ENCODE peak calls at places on chromosomes 12 and 14, in eight cellular contexts. F is foreskin fibroblast, K is heart left ventricle, X is IMR-90, U is Panc1, B is ovary, I is psoas muscle, N is epithelial cell of esophagus. P is an unnamed sample.

GRCh38 chr12:55996201-55996714 is 818 bp upstream of the SUOX start:
- DNase-seq in F (peak; percentile 84), K (peak; percentile 47), X (peak; percentile 62), U (peak; percentile 43), B (peak; percentile 35), I (peak; percentile 46), N (peak; percentile 70), P (peak; percentile 57)

GRCh38 chr12:100753837-100754236 is 40.7 kb upstream of the ANO4 start:
- DNase-seq in F (peak; percentile 11), K (no peak), X (peak; percentile 11), U (no peak), B (no peak), I (no peak), N (peak; percentile 97), P (no peak)

GRCh38 chr12:3741882-3742672 is 10.8 kb downstream of the CRACR2A start:
- DNase-seq in F (no peak), K (no peak), X (no peak), U (no peak), B (no peak), I (no peak), N (no peak), P (no peak)

GRCh38 chr14:90903101-90903500 is 86.9 kb upstream of the TTC7B start:
- DNase-seq in F (peak; percentile 76), K (peak; percentile 50), X (peak; percentile 53), U (peak; percentile 13), B (peak; percentile 40), I (peak; percentile 26), N (peak; percentile 69), P (peak; percentile 55)

GRCh38 chr14:56962431-56962830 is 152.2 kb upstream of the OTX2 start:
- DNase-seq in F (no peak), K (no peak), X (no peak), U (no peak), B (no peak), I (no peak), N (no peak), P (no peak)

GRCh38 chr12:5280091-5280490 is 151.8 kb upstream of the NTF3 start:
- DNase-seq in F (no peak), K (no peak), X (no peak), U (no peak), B (no peak), I (no peak), N (no peak), P (no peak)

GRCh38 chr12:21169878-21170472 is 39.0 kb downstream of the SLCO1B1 start:
- DNase-seq in F (peak; percentile 13), K (no peak), X (peak; percentile 25), U (peak; percentile 15), B (no peak), I (no peak), N (peak; percentile 60), P (peak; percentile 21)

GRCh38 chr12:121641343-121641630 is 15.0 kb downstream of the ORAI1 start:
- DNase-seq in F (no peak), K (no peak), X (no peak), U (no peak), B (no peak), I (no peak), N (no peak), P (no peak)

GRCh38 chr12:88805286-88805685 is 225.0 kb upstream of the KITLG start:
- DNase-seq in F (peak; percentile 71), K (no peak), X (peak; percentile 9), U (no peak), B (no peak), I (no peak), N (no peak), P (peak; percentile 92)
- TF ChIP-seq CTCF in F (no peak), K (no peak), X (no peak), U (no peak), B (no peak), I (no peak), N (no peak), P (no peak)

GRCh38 chr12:24407884-24408283 is 458.4 kb upstream of the SOX5 start:
- DNase-seq in F (no peak), K (no peak), X (no peak), U (no peak), B (no peak), I (no peak), N (no peak), P (no peak)
- H3K4me3 ChIP-seq in F (no peak overlapping the region), K (no peak overlapping the region), X (no peak overlapping the region), U (no peak overlapping the region), B (no peak overlapping the region), I (no peak overlapping the region), N (no peak overlapping the region), P (no peak overlapping the region)

DNA sequence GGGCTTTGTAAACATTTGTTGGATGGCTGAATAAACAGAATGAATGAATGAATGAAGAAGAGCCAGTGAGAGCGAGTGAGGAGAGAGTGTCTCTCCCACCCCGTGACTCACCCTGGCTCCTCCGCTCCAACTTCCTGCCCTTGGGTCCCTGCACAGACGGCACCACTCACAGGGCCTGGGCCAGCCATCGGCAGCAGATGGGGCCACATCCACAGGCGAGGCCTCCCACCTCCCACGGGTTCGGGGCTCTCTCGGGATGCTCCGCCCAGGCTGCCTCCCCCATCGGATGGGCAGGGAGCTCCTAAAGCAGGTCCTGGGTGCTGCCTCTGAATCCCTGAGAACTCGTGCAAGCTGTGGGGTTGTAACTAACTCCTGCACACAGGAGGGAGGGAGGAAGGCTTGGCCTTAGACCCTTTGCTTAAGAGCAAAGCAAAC is 41.3 kb downstream of the CCNK start:
- DNase-seq in F (peak; percentile 63), K (no peak), X (peak; percentile 78), U (no peak), B (peak; percentile 70), I (peak; percentile 44), N (peak; percentile 43), P (peak; percentile 60)
- TF ChIP-seq CTCF in F (no peak), K (no peak), X (peak; percentile 44), U (no peak), B (no peak), I (no peak), N (no peak), P (peak; percentile 14)

GRCh38 chr12:138898-139534 is 72.4 kb downstream of the IQSEC3 start:
- DNase-seq in F (peak; percentile 29), K (peak; percentile 46), X (peak; percentile 29), U (no peak), B (peak; percentile 15), I (peak; percentile 29), N (no peak), P (peak; percentile 10)
- H3K4me3 ChIP-seq in F (no peak overlapping the region), K (peak overlapping the region; percentile 47), X (no peak overlapping the region), U (no peak overlapping the region), B (peak overlapping the region; percentile 6), I (peak overlapping the region; percentile 47), N (no peak overlapping the region), P (no peak overlapping the region)

DNA sequence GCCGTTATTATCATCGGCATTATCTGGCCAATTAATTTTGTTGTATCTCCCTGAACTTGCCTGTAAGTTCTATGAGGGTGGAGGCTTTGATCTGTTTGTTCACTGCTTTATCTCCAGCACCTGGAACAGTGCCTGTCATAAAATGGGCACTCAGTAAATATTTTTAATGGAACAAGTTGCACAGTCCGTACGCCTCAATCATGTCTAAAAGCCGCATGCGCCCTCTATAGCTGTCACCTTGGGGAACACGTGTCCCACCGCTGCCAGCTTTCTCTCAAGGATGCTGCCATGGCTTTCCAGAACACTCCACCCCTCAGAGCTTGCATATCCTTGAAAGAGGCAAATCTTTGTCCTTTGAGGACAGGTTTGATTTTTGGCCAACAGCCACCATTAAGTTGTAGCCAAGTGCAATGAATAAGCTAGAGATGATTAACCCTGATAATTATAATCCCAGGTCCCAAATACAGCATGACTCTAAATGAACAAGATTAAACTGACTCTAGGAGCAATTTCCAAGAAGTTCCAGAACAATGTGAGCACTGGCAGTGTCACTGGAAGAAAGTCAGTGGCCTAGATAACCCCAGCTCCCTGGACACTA is 55.1 kb downstream of the ERH start:
- DNase-seq in F (no peak), K (no peak), X (no peak), U (no peak), B (no peak), I (no peak), N (no peak), P (no peak)
- TF ChIP-seq CTCF in F (no peak), K (no peak), X (no peak), U (no peak), B (no peak), I (no peak), N (no peak), P (no peak)

GRCh38 chr14:74978416-74978947 is 23.1 kb upstream of the PGF start:
- DNase-seq in F (peak; percentile 79), K (no peak), X (no peak), U (no peak), B (no peak), I (no peak), N (peak; percentile 73), P (no peak)
- H3K4me3 ChIP-seq in F (no peak overlapping the region), K (no peak overlapping the region), X (no peak overlapping the region), U (no peak overlapping the region), B (no peak overlapping the region), I (no peak overlapping the region), N (no peak overlapping the region), P (no peak overlapping the region)

GRCh38 chr14:75301666-75302325 is 23.2 kb downstream of the FOS start:
- DNase-seq in F (peak; percentile 30), K (peak; percentile 58), X (no peak), U (no peak), B (peak; percentile 33), I (peak; percentile 48), N (no peak), P (peak; percentile 23)

GRCh38 chr14:75303415-75303814 is 24.8 kb downstream of the FOS start:
- DNase-seq in F (peak; percentile 85), K (peak; percentile 73), X (peak; percentile 72), U (no peak), B (peak; percentile 56), I (peak; percentile 42), N (peak; percentile 76), P (peak; percentile 67)

GRCh38 chr14:75307700-75308379 is 29.2 kb downstream of the FOS start:
- DNase-seq in F (peak; percentile 91), K (peak; percentile 88), X (peak; percentile 76), U (no peak), B (peak; percentile 83), I (peak; percentile 85), N (peak; percentile 84), P (peak; percentile 77)

GRCh38 chr14:75310295-75311059 is 31.8 kb downstream of the FOS start:
- DNase-seq in F (peak; percentile 73), K (peak; percentile 86), X (peak; percentile 86), U (no peak), B (peak; percentile 87), I (peak; percentile 84), N (peak; percentile 45), P (peak; percentile 86)

DNA sequence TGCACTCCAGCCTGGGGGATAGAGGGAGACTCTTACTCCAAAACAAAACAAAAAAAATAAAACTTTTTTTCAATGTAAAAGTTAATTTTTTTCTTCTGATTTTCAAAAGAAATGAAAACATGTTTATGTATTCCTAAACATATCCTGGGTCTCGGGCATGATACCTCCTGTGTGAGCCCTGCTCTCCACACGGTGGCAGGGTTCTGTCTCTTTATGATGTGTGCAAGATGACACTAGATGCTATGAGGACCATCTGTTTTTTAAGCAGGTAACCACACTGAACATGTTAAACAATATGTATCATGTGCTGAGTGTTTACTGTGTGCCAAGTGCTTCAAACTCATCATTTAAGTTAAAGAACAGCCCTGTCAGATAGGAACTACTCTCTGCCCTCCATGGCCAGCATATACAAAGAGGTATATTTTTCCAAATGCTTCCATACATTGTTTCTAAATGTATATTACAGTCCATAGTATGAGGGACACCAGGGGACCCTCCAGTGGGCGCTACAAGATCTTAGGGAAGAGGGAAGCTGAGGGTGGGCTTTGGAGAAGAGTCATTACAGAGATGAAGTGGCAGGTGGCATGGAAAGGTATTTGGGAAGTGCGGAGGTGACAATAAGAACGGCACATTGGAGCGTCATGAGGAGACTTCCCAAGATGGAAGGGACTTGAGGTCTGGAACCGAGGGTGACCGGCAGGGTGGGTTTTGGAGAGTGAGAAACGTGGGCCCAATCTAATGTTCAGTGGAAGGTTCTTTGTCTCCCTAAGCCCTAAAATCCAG is 28.5 kb downstream of the FOS start:
- DNase-seq in F (peak; percentile 22), K (no peak), X (peak; percentile 19), U (no peak), B (no peak), I (no peak), N (peak; percentile 52), P (peak; percentile 16)
- TF ChIP-seq CTCF in F (peak; percentile 30), K (peak; percentile 34), X (peak; percentile 33), U (peak; percentile 49), B (no peak), I (peak; percentile 50), N (peak; percentile 64), P (peak; percentile 50)